ENCODE peak calls at places on chromosome 10, in six cellular contexts. N is H9, D is neuronal stem cell, K is mesendoderm, E is IMR-90, L is H1. G is an unnamed sample.

GRCh38 chr10:73744690-73744994 is 470 bp downstream of the SEC24C start:
- DNase-seq in N (no peak), E (peak), D (no peak), K (peak), L (no peak), G (peak)

GRCh38 chr10:34835908-34836558 is 20.9 kb upstream of the PARD3 start:
- DNase-seq in N (no peak), K (no peak), D (no peak), E (no peak), L (no peak), G (no peak)

GRCh38 chr10:49827297-49827696 is 65.2 kb upstream of the OGDHL start:
- DNase-seq in N (no peak), D (no peak), K (peak), L (no peak), E (no peak), G (no peak)

GRCh38 chr10:99845837-99846382 is 63.5 kb downstream of the ABCC2 start:
- DNase-seq in K (peak), D (peak), E (peak), N (peak), L (peak), G (peak)

GRCh38 chr10:4546500-4546899 is 279.5 kb upstream of the AKR1E2 start:
- DNase-seq in K (no peak), L (no peak), N (no peak), E (peak), D (no peak), G (no peak)

GRCh38 chr10:32953277-32953927 is 4.6 kb downstream of the ITGB1 start:
- DNase-seq in K (no peak), D (no peak), E (no peak), L (no peak), N (no peak), G (no peak)

GRCh38 chr10:30070001-30070759 is 10.8 kb upstream of the JCAD start:
- DNase-seq in K (peak), N (no peak), L (no peak), D (no peak), E (no peak), G (no peak)

GRCh38 chr10:813286-813685 is 118.2 kb downstream of the LARP4B start:
- DNase-seq in L (no peak), K (no peak), E (no peak), D (no peak), N (no peak), G (no peak)

GRCh38 chr10:13693783-13694450 is 107.2 kb downstream of the PRPF18 start:
- DNase-seq in E (no peak), K (no peak), D (no peak), L (no peak), N (no peak), G (peak)

GRCh38 chr10:127907411-127908105 is 655 bp downstream of the PTPRE start:
- DNase-seq in N (no peak), E (no peak), D (no peak), L (peak), K (no peak), G (no peak)

GRCh38 chr10:124353896-124354295 is 64.8 kb downstream of the OAT start:
- DNase-seq in L (no peak), D (no peak), E (no peak), N (peak), K (no peak), G (no peak)

GRCh38 chr10:98076086-98076485 is 45.7 kb upstream of the CRTAC1 start:
- DNase-seq in D (no peak), E (no peak), K (no peak), N (no peak), L (no peak), G (no peak)

GRCh38 chr10:12419279-12419847 is 70.0 kb downstream of the CAMK1D start:
- DNase-seq in K (no peak), N (no peak), L (no peak), D (no peak), E (peak), G (peak)

GRCh38 chr10:33273295-33274002 is 61.0 kb downstream of the NRP1 start:
- DNase-seq in K (no peak), E (peak), L (peak), D (peak), N (peak), G (no peak)

GRCh38 chr10:32182476-32182875 is 126.3 kb upstream of the KIF5B start:
- DNase-seq in K (no peak), L (no peak), D (no peak), E (no peak), N (no peak), G (no peak)

GRCh38 chr10:73879296-73880173 is 5.2 kb upstream of the CAMK2G start:
- DNase-seq in D (peak), K (peak), E (peak), N (peak), L (peak), G (peak)

GRCh38 chr10:49508654-49509053 is 30.3 kb downstream of the ERCC6 start:
- DNase-seq in K (no peak), E (peak), D (no peak), N (no peak), L (no peak), G (no peak)

GRCh38 chr10:63103971-63104409 is 29.1 kb upstream of the NRBF2 start:
- DNase-seq in E (no peak), L (peak), D (peak), N (peak), K (peak), G (no peak)

GRCh38 chr10:5092848-5093790 is 1.1 kb upstream of the AKR1C3 start:
- DNase-seq in K (no peak), D (no peak), N (no peak), E (no peak), L (no peak), G (no peak)

GRCh38 chr10:73732426-73732825 is 11.7 kb upstream of the SEC24C start:
- DNase-seq in K (no peak), D (no peak), L (no peak), N (no peak), E (no peak), G (no peak)

GRCh38 chr10:70575486-70575873 is 27.1 kb downstream of the PRF1 start:
- DNase-seq in N (no peak), K (no peak), L (no peak), E (no peak), D (no peak), G (no peak)

GRCh38 chr10:112239347-112239746 is 43.9 kb upstream of the TECTB start:
- DNase-seq in K (no peak), E (no peak), L (no peak), D (no peak), N (no peak), G (no peak)

GRCh38 chr10:58513189-58514101 is 773 bp downstream of the BICC1 start:
- DNase-seq in L (peak), E (peak), N (peak), D (peak), K (peak), G (no peak)

GRCh38 chr10:50992972-50993766 is 81.1 kb upstream of the PRKG1 start:
- DNase-seq in L (no peak), N (peak), K (peak), E (peak), D (no peak), G (no peak)

GRCh38 chr10:120543291-120543690 is 86.3 kb downstream of the PLPP4 start:
- DNase-seq in E (no peak), K (no peak), D (no peak), L (no peak), N (no peak), G (no peak)

GRCh38 chr10:133315847-133316246 is 7.1 kb downstream of the ZNF511 start:
- DNase-seq in D (no peak), L (no peak), K (no peak), N (no peak), E (no peak), G (no peak)

GRCh38 chr10:31759124-31759798 is 169.4 kb downstream of the ARHGAP12 start:
- DNase-seq in L (peak), N (peak), K (peak), D (peak), E (no peak), G (peak)

GRCh38 chr10:47295411-47295810 is 4.6 kb upstream of the GDF10 start:
- DNase-seq in D (no peak), K (no peak), L (no peak), N (no peak), E (no peak), G (no peak)

GRCh38 chr10:76624470-76624869 is 1013.1 kb downstream of the KCNMA1 start:
- DNase-seq in K (no peak), N (no peak), L (no peak), D (no peak), E (no peak), G (no peak)

GRCh38 chr10:13973742-13974141 is 357.0 kb downstream of the FRMD4A start:
- DNase-seq in K (no peak), N (no peak), D (no peak), L (no peak), E (peak), G (no peak)

GRCh38 chr10:11300563-11300962 is 282.9 kb downstream of the CELF2 start:
- DNase-seq in D (no peak), N (no peak), L (peak), E (no peak), K (no peak), G (no peak)

GRCh38 chr10:43962346-43963191 is 313.9 kb upstream of the ZNF32 start:
- DNase-seq in E (peak), L (peak), K (no peak), D (no peak), N (no peak), G (no peak)

GRCh38 chr10:500876-501275 is 188.6 kb downstream of the DIP2C start:
- DNase-seq in E (peak), K (no peak), L (no peak), N (no peak), D (no peak), G (no peak)

GRCh38 chr10:129949411-129950335 is 14.4 kb downstream of the EBF3 start:
- DNase-seq in L (no peak), N (peak), E (peak), K (peak), D (peak), G (no peak)

GRCh38 chr10:124308811-124309210 is 109.9 kb downstream of the OAT start:
- DNase-seq in L (no peak), D (no peak), E (no peak), K (no peak), N (peak), G (no peak)

GRCh38 chr10:123958221-123958620 is 66.6 kb upstream of the CPXM2 start:
- DNase-seq in D (no peak), N (no peak), E (no peak), L (no peak), K (no peak), G (no peak)

DNA sequence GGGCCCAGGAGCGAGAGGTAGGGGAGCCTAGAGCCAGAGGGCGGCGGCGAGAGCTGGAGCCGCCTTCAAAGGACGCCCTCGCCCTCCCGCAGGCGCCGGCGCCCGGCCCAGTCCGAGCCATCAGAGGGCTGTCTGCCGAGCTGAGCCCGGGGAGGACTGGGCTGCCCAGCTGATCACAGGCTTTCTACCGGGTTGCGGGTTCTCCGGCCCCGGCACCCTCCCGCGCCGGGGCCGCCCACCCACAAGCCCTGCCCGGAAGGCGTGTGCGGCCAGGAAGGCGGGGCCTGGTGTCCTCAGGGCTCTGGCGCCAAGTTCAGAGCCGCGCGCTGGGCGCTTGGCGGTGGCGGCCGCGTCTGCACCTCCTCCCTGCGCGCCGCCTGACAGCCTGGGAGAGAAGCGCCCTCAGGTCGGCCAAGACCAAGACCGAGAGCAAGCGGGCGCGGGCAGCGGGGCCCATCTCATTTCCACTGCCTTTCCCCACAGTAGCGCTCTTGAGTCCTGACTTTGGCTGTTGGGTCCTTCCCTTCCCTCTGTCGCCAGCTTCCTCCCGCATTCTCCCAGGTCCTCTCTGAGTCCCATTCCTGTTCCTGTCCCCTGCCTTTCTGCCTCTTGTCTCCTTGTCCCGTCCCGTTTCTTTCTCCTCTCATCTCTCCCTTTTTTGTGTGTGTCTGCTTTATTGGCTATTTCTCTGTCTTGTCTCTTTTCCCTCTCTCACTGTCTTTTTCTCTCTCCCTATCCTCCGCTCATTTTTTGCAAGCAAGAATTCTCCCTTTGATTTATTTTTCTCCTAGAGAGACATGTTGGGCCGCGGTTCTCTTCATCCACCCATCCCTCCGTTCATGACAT is 60.6 kb upstream of the MSMB start:
- DNase-seq in E (peak), L (peak), D (peak), K (peak), N (peak), G (peak)
- H3K23ac ChIP-seq in E (peak), L (no peak), D (peak), K (no peak), N (no peak), G (no peak)

GRCh38 chr10:7409732-7410168 is 1.1 kb downstream of the SFMBT2 start:
- DNase-seq in N (no peak), L (no peak), E (no peak), K (peak), D (no peak), G (no peak)

GRCh38 chr10:7410306-7410799 is 481 bp downstream of the SFMBT2 start:
- DNase-seq in E (peak), N (peak), K (peak), L (peak), D (no peak), G (no peak)

GRCh38 chr10:7411671-7412481 is 1.0 kb upstream of the SFMBT2 start:
- DNase-seq in E (no peak), K (peak), D (no peak), N (peak), L (peak), G (no peak)

GRCh38 chr10:7412482-7413251 is 1.8 kb upstream of the SFMBT2 start:
- DNase-seq in D (no peak), N (peak), E (no peak), K (peak), L (peak), G (peak)

DNA sequence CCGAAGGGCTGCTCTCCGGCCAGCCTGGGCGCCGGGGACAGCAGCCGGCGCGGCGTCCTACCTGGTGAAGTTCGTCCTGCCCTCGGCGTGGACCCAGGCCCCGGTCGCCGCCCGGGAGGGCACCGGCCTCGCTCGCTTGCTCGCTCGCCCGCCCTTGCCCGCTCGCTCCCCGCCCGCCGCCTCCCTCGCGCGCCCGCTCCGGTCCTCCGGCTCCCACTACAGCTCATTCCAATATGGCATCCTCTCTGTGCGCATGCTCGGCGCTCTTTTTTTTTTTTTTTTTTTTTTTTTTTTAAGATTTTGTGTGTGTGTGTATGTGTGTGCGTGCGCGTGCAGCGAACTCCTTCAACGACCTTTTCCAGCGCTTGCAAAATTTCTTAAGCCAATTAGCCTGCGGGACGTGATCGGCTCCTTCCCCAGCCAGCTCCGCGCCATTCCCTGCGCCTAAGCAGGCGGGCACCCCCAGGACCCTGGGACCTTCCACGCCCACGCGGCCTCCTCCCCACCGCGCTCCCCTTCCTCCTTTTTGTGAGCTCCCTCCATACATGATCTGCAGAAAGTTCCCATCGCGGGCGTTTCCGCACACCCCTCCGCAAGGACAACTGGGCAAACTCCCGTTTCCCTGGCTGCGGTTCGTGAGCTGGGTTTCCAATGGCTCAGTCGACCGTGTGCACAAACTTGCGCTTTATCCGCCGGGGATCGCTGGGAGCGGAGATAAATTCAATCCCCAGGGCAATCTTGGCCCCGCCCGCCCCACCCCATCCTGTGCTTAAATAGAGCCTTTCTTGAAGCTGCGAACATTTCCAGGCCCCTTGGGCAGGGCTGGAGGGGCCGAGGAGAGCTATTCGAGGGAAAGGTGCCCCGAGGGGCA is at the start of gene SFMBT2:
- DNase-seq in D (peak), L (peak), E (peak), N (peak), K (peak), G (no peak)
- H3K23ac ChIP-seq in D (peak), L (no peak), E (no peak), N (no peak), K (peak), G (no peak)

GRCh38 chr10:92239185-92239599 is 51.7 kb downstream of the CPEB3 start:
- DNase-seq in N (no peak), K (peak), D (no peak), E (no peak), L (no peak), G (no peak)

GRCh38 chr10:92241158-92241500 is 49.7 kb downstream of the CPEB3 start:
- DNase-seq in D (peak), E (peak), N (no peak), L (no peak), K (peak), G (no peak)

GRCh38 chr10:92240289-92241157 is 50.4 kb downstream of the CPEB3 start:
- DNase-seq in K (peak), E (peak), L (peak), D (peak), N (peak), G (peak)

GRCh38 chr10:92238586-92239098 is 52.2 kb downstream of the CPEB3 start:
- DNase-seq in N (no peak), K (peak), D (no peak), L (no peak), E (peak), G (peak)

DNA sequence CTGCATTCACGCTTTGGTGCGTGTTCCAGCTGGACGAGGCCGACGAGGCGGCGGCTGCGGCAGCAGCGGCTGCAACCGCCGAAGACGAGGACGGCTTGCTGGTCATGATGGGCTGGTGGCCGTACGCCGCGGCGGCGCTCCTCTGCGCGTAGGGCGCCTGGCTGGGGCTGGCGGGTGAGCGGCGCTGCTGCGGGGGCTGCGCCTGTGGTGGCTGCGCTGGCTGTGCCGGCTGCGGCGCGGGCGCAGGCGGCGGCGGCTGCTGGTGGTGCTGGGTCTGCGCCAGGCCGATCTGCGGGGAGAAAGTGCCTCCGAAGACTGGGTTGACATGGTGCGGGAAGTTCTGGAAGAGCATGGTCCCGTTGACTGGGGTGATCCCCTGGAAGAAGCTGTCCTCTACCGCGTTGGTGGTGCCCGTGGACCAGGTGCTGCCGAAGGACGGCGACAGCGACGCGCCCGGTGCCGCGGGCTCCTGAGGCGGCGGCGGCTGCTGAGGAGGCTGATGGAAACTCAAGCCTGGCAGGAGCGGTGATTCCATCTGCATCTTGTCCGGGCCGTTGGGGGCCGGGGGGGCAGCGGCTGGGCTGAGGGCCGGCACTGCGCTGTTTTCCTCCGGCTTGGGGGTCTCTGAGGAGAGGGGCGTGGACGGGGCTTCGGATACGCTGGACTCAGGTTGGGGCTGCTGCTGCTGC is 51.1 kb downstream of the CPEB3 start:
- DNase-seq in E (peak), L (peak), D (peak), K (peak), N (peak), G (peak)
- H3K23ac ChIP-seq in E (peak), L (no peak), D (peak), K (peak), N (no peak), G (no peak)

GRCh38 chr10:69451209-69451783 is at the start of gene TSPAN15:
- DNase-seq in K (peak), L (peak), D (peak), N (peak), E (peak), G (peak)
- H3K23ac ChIP-seq in K (no peak), L (no peak), D (peak), N (no peak), E (no peak), G (no peak)

G was measured in trophoblast cell.